ENCODE peak calls at places on chromosomes 16 and 17, in seven cellular contexts. Y is heart left ventricle, N is thoracic aorta, T is left ventricle myocardium inferior, G is HCT116, L is upper lobe of left lung, P is upper lobe of right lung. Q is an unnamed sample.
A peak's percentile ranks its signal among the peaks of the same experiment; 100 is the strongest.

GRCh38 chr17:10875411-10875810 is 37.5 kb upstream of the PIRT start:
- DNase-seq in T (no peak), P (no peak), N (no peak), G (no peak), L (no peak), Y (no peak), Q (no peak)

GRCh38 chr17:55303701-55304145 is 39.0 kb downstream of the HLF start:
- DNase-seq in N (no peak), T (no peak), L (no peak), G (no peak), Y (no peak), P (no peak), Q (no peak)

GRCh38 chr17:83119987-83120864 is 40.8 kb downstream of the METRNL start:
- DNase-seq in T (peak; percentile 20), Y (no peak), L (peak; percentile 81), G (no peak), P (no peak), N (no peak), Q (no peak)

GRCh38 chr17:80892900-80893603 is 98.6 kb upstream of the CHMP6 start:
- DNase-seq in T (no peak), G (peak; percentile 53), P (no peak), Y (no peak), N (peak; percentile 30), L (peak; percentile 68), Q (no peak)

GRCh38 chr17:15260376-15261062 is 4.6 kb downstream of the PMP22 start:
- DNase-seq in P (peak; percentile 92), T (peak; percentile 90), G (no peak), N (peak; percentile 50), L (peak; percentile 98), Y (peak; percentile 92), Q (peak; percentile 91)

GRCh38 chr16:79656537-79657115 is 56.1 kb upstream of the MAF start:
- DNase-seq in G (no peak), L (no peak), T (no peak), Y (no peak), N (no peak), P (no peak), Q (no peak)

GRCh38 chr17:45650601-45651000 is 133.5 kb upstream of the CRHR1 start:
- DNase-seq in N (no peak), T (no peak), P (peak; percentile 37), L (no peak), G (no peak), Y (no peak), Q (no peak)

GRCh38 chr17:79137791-79138190 is 63.2 kb downstream of the ENGASE start:
- DNase-seq in P (no peak), T (no peak), L (peak; percentile 75), N (no peak), Y (no peak), G (no peak), Q (no peak)

GRCh38 chr17:74870512-74870911 is 2.3 kb downstream of the FDXR start:
- DNase-seq in N (no peak), L (no peak), G (no peak), T (no peak), P (no peak), Y (no peak), Q (no peak)

GRCh38 chr17:71919181-71919580 is 201.6 kb upstream of the SOX9 start:
- DNase-seq in N (no peak), G (no peak), P (no peak), L (no peak), T (no peak), Y (no peak), Q (no peak)

GRCh38 chr16:76583466-76583865 is 306.3 kb downstream of the CNTNAP4 start:
- DNase-seq in Y (peak; percentile 19), G (no peak), N (no peak), L (no peak), T (peak; percentile 22), P (no peak), Q (no peak)

GRCh38 chr16:32116080-32116479 is 137.0 kb upstream of the TP53TG3D start:
- DNase-seq in G (no peak), P (peak; percentile 48), L (peak; percentile 75), Y (no peak), N (no peak), T (peak; percentile 7), Q (no peak)

GRCh38 chr16:1534021-1535020 is 855 bp downstream of the TMEM204 start:
- DNase-seq in G (no peak), T (no peak), Y (no peak), N (no peak), P (no peak), L (peak; percentile 86), Q (no peak)

GRCh38 chr17:80225230-80225629 is 5.0 kb downstream of the SLC26A11 start:
- DNase-seq in N (no peak), T (no peak), G (no peak), L (no peak), Y (no peak), P (no peak), Q (no peak)

GRCh38 chr16:31090540-31090939 is 1.8 kb upstream of the PRSS53 start:
- DNase-seq in T (no peak), N (no peak), P (no peak), L (no peak), G (no peak), Y (no peak), Q (no peak)

GRCh38 chr16:62014534-62014933 is 21.7 kb downstream of the CDH8 start:
- DNase-seq in G (no peak), P (no peak), N (no peak), Y (no peak), T (no peak), L (no peak), Q (no peak)

GRCh38 chr17:76353004-76353598 is 615 bp downstream of the PRPSAP1 start:
- DNase-seq in L (no peak), N (no peak), P (peak; percentile 73), Y (peak; percentile 41), G (no peak), T (peak; percentile 36), Q (no peak)

GRCh38 chr17:18917506-18918032 is 34.4 kb upstream of the SLC5A10 start:
- DNase-seq in Y (no peak), G (no peak), P (no peak), T (no peak), N (no peak), L (no peak), Q (no peak)

GRCh38 chr17:83131268-83132011 is 52.0 kb downstream of the METRNL start:
- DNase-seq in L (no peak), Y (no peak), P (peak; percentile 48), T (no peak), N (no peak), G (no peak), Q (no peak)

DNA sequence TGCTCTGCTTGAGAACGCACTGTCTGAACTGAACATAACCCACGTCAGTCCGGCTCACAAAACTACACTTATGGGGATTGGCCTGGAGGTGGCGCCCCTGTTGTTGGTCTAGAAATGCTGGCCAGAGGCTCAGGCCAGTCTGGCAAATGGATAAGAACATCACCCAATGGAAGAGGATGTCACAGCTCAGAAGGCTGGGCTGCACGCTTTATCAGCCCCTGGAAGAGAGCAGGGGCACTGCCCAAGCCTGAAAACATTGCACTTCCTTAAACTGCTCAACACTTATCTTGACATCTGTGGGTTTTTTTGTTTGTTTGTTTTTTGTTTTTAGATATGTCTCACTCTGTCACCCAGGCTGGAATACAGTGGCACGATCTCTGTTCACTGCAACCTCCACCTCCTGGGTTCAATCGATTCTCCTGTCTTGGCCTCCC is 24.8 kb upstream of the BPTF start:
- DNase-seq in P (peak; percentile 85), T (peak; percentile 62), Y (peak; percentile 73), N (peak; percentile 15), G (peak; percentile 83), L (no peak), Q (peak; percentile 82)
- TF ChIP-seq CTCF in P (peak; percentile 70), T (peak; percentile 71), Y (peak; percentile 53), N (peak; percentile 40), G (peak; percentile 90), L (peak; percentile 58), Q (peak; percentile 71)

GRCh38 chr17:39660011-39660360 is 5.2 kb upstream of the TCAP start:
- DNase-seq in G (no peak), T (no peak), L (no peak), P (no peak), N (no peak), Y (no peak), Q (no peak)
- H3K27ac ChIP-seq in G (no peak overlapping the region), T (peak overlapping the region; percentile 97), L (peak overlapping the region; percentile 91), P (peak overlapping the region; percentile 80), N (no peak overlapping the region), Y (peak overlapping the region; percentile 85), Q (peak overlapping the region; percentile 89)

DNA sequence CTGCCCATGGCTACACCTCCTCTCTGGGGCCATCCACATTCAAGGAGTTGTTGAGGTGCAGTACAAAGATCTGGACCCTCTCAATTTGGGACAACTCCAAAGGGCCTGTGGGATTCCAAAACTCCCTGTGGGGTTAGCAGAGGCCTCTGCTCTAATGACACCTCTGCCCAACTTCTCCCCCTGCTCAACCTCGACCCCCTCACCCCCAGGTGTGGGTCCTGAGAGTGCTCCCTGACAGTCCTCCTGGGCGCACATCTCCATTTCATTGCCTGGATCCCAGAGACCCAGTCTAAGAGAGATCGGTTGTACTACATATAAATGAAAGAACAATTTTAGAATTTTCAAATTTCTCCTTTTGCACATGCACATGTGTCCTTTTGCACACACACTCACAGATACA is 73.0 kb upstream of the NKD1 start:
- DNase-seq in L (no peak), T (no peak), G (no peak), P (no peak), Y (no peak), N (no peak), Q (no peak)
- H3K4me1 ChIP-seq in L (no peaks in the 10 kb centered on the region), T (no peaks in the 10 kb centered on the region), G (peaks cover 11% of the 10 kb centered on the region), P (no peaks in the 10 kb centered on the region), Y (no peaks in the 10 kb centered on the region), N (no peaks in the 10 kb centered on the region), Q (no peaks in the 10 kb centered on the region)

GRCh38 chr16:19285431-19285830 is at the start of gene CLEC19A:
- DNase-seq in T (no peak), P (no peak), Y (no peak), L (no peak), G (no peak), N (no peak), Q (no peak)

GRCh38 chr16:19287241-19287640 is 1.7 kb downstream of the CLEC19A start:
- DNase-seq in N (no peak), P (no peak), G (no peak), T (no peak), L (no peak), Y (no peak), Q (no peak)

GRCh38 chr16:19288872-19289799 is 3.6 kb downstream of the CLEC19A start:
- DNase-seq in G (peak; percentile 54), Y (no peak), L (no peak), P (no peak), T (no peak), N (no peak), Q (no peak)

GRCh38 chr16:19284207-19284606 is 1.3 kb upstream of the CLEC19A start:
- DNase-seq in G (peak; percentile 63), Y (no peak), L (no peak), T (no peak), N (no peak), P (peak; percentile 68), Q (no peak)

GRCh38 chr16:19286827-19287226 is 1.3 kb downstream of the CLEC19A start:
- DNase-seq in Y (no peak), L (no peak), P (no peak), G (no peak), T (no peak), N (no peak), Q (no peak)
- TF ChIP-seq CTCF in Y (no peak), L (no peak), P (no peak), G (no peak), T (no peak), N (no peak), Q (no peak)

Q was measured in right atrium auricular region.